ENCODE peak calls at places on chromosomes 6 and 20, in ten cellular contexts. E is PC-3; M is Calu3; I is HTR-8/SVneo; W is psoas muscle; R is IMR-90; Y is stimulated activated CD8-positive, alpha-beta memory T cell treated with anti-CD3 and anti-CD28 coated beads, Interleukin-7, amount 100 ng/mL, for 1 hour; P is 8988T; T is amniotic stem cell; H is NCI-H524 treated with DMSO at 0.1 percent for 48 hours. G is an unnamed sample.

GRCh38 chr20:47688385-47689381 is 96.6 kb downstream of the SULF2 start:
- DNase-seq in Y (no peak), T (no peak), P (no peak), W (no peak), H (no peak), E (no peak), M (no peak), I (no peak), R (peak; percentile 15), G (no peak)

GRCh38 chr6:142014515-142014914 is 118.2 kb upstream of the GJE1 start:
- DNase-seq in T (peak; percentile 67), M (peak; percentile 32), W (no peak), Y (no peak), I (peak; percentile 19), R (peak; percentile 93), E (peak; percentile 93), P (no peak), H (no peak), G (no peak)

GRCh38 chr20:64203037-64203777 is 39.0 kb downstream of the MYT1 start:
- DNase-seq in I (no peak), M (no peak), T (no peak), R (no peak), E (no peak), P (no peak), W (no peak), H (no peak), Y (no peak), G (no peak)

GRCh38 chr20:41619360-41620115 is 1.4 kb upstream of the CHD6 start:
- DNase-seq in R (peak; percentile 28), W (no peak), H (no peak), Y (no peak), I (no peak), E (no peak), M (no peak), P (no peak), T (no peak), G (no peak)

GRCh38 chr6:33008944-33009861 is at the start of gene HLA-DOA:
- DNase-seq in H (no peak), T (no peak), M (peak; percentile 60), I (peak; percentile 43), W (no peak), P (peak; percentile 38), Y (peak; percentile 25), E (no peak), R (peak; percentile 5), G (no peak)

GRCh38 chr6:141321486-141322347 is 811.0 kb upstream of the GJE1 start:
- DNase-seq in I (no peak), T (no peak), R (peak; percentile 40), M (no peak), E (no peak), Y (no peak), H (no peak), W (no peak), P (no peak), G (no peak)

GRCh38 chr6:152124432-152125074 is 317.1 kb downstream of the ESR1 start:
- DNase-seq in I (peak; percentile 41), T (peak; percentile 38), P (peak; percentile 41), R (peak; percentile 75), W (no peak), M (no peak), Y (no peak), H (peak; percentile 33), E (peak; percentile 78), G (no peak)

GRCh38 chr20:23008673-23009072 is 26.4 kb upstream of the SSTR4 start:
- DNase-seq in T (no peak), I (no peak), Y (no peak), E (peak; percentile 28), M (no peak), R (no peak), P (no peak), W (no peak), H (no peak), G (no peak)

GRCh38 chr6:106372838-106373501 is 12.5 kb downstream of the CRYBG1 start:
- DNase-seq in W (no peak), Y (no peak), T (no peak), I (no peak), E (no peak), P (no peak), M (no peak), H (no peak), R (no peak), G (no peak)

G was measured in lung.